ENCODE peak calls at places on chromosomes 3 and 15, in five cellular contexts. H is left ventricle myocardium inferior; S is activated CD8-positive, alpha-beta memory T cell treated with anti-CD3 and anti-CD28 coated beads for 48 hours; L is NT2/D1; P is T-helper 1 cell. Z is an unnamed sample.

GRCh38 chr3:4501991-4502390 is 8.8 kb downstream of the ITPR1 start:
- DNase-seq in H (no peak), L (no peak), P (no peak), S (no peak), Z (no peak)

GRCh38 chr15:29825205-29825604 is 2.9 kb upstream of the TJP1 start:
- DNase-seq in P (peak), S (no peak), L (no peak), H (no peak), Z (no peak)

GRCh38 chr3:86388848-86389247 is 602.1 kb downstream of the VGLL3 start:
- DNase-seq in S (no peak), P (no peak), L (peak), H (no peak), Z (no peak)

GRCh38 chr3:156010829-156011228 is 109.5 kb upstream of the KCNAB1 start:
- DNase-seq in P (no peak), S (no peak), L (no peak), H (no peak), Z (no peak)

GRCh38 chr15:62940755-62941361 is 101.7 kb upstream of the TPM1 start:
- DNase-seq in H (peak), L (no peak), S (no peak), P (no peak), Z (peak)

GRCh38 chr15:56192659-56193442 is 50.8 kb downstream of the RFX7 start:
- DNase-seq in P (no peak), L (no peak), S (no peak), H (no peak), Z (no peak)

GRCh38 chr3:114213669-114214541 is 23.5 kb downstream of the ZNF80 start:
- DNase-seq in L (no peak), H (no peak), S (peak), P (peak), Z (no peak)

GRCh38 chr3:152257246-152258074 is 11.3 kb upstream of the MBNL1 start:
- DNase-seq in H (no peak), P (no peak), L (no peak), S (no peak), Z (peak)

GRCh38 chr3:149702691-149703426 is 45.0 kb upstream of the WWTR1 start:
- DNase-seq in H (no peak), S (no peak), L (no peak), P (no peak), Z (no peak)

GRCh38 chr15:74787251-74788041 is 5.6 kb downstream of the CSK start:
- DNase-seq in P (peak), S (peak), L (no peak), H (peak), Z (peak)

GRCh38 chr15:54815546-54815945 is 381.2 kb downstream of the RSL24D1 start:
- DNase-seq in H (no peak), S (no peak), P (no peak), L (no peak), Z (peak)

GRCh38 chr15:33837294-33837693 is 131.0 kb upstream of the CHRM5 start:
- DNase-seq in P (no peak), H (no peak), S (no peak), L (no peak), Z (no peak)

GRCh38 chr15:43516801-43517353 is 531 bp upstream of the MAP1A start:
- DNase-seq in S (no peak), P (no peak), L (no peak), H (no peak), Z (no peak)

GRCh38 chr3:16048435-16049318 is 125.8 kb upstream of the GALNT15 start:
- DNase-seq in S (no peak), L (peak), H (no peak), P (peak), Z (peak)

GRCh38 chr15:90903733-90904536 is 833 bp downstream of the MAN2A2 start:
- DNase-seq in L (no peak), H (no peak), S (no peak), P (no peak), Z (no peak)

GRCh38 chr3:105747056-105747455 is 121.8 kb downstream of the CBLB start:
- DNase-seq in H (no peak), S (no peak), L (no peak), P (no peak), Z (no peak)

GRCh38 chr15:99105516-99106341 is 849 bp downstream of the SYNM start:
- DNase-seq in H (peak), P (peak), L (peak), S (peak), Z (no peak)

GRCh38 chr3:48682786-48683185 is 2.9 kb downstream of the NCKIPSD start:
- DNase-seq in H (no peak), S (no peak), P (no peak), L (no peak), Z (no peak)

GRCh38 chr3:40720863-40721262 is 196.1 kb downstream of the ZNF621 start:
- DNase-seq in P (no peak), H (no peak), L (no peak), S (no peak), Z (no peak)

GRCh38 chr15:57752426-57752825 is 45.9 kb downstream of the POLR2M start:
- DNase-seq in L (no peak), H (peak), S (no peak), P (no peak), Z (no peak)

GRCh38 chr15:38226867-38227266 is 25.8 kb upstream of the SPRED1 start:
- DNase-seq in S (no peak), H (no peak), L (no peak), P (no peak), Z (no peak)

GRCh38 chr3:196514913-196515621 is at the start of gene SMCO1:
- DNase-seq in L (no peak), S (no peak), H (no peak), P (no peak), Z (no peak)

GRCh38 chr15:42084465-42085235 is 9.7 kb downstream of the PLA2G4D start:
- DNase-seq in L (peak), H (peak), S (no peak), P (peak), Z (no peak)

GRCh38 chr15:70088427-70088826 is 9.3 kb downstream of the TLE3 start:
- DNase-seq in H (no peak), P (no peak), S (no peak), L (no peak), Z (no peak)

GRCh38 chr15:68597581-68597980 is 18.8 kb downstream of the CORO2B start:
- DNase-seq in H (peak), P (no peak), L (no peak), S (no peak), Z (no peak)

GRCh38 chr15:78625621-78626280 is 5.0 kb upstream of the CHRNA3 start:
- DNase-seq in S (no peak), P (no peak), H (no peak), L (no peak), Z (no peak)